ENCODE peak calls at places on chromosome 20, in six cellular contexts. U is psoas muscle; N is Panc1; I is uterus; B is CD8-positive, alpha-beta T cell; W is HL-60. M is an unnamed sample. For H3K27me3, the result is how much of the 10 kb centered on the place peaks cover.

GRCh38 chr20:353166-353565 is 6.3 kb downstream of the NRSN2 start:
- DNase-seq in U (no peak), B (no peak), W (no peak), I (no peak), N (no peak), M (no peak)

GRCh38 chr20:11919046-11919445 is 1.4 kb downstream of the BTBD3 start:
- DNase-seq in B (no peak), N (no peak), U (no peak), W (no peak), I (peak), M (no peak)

GRCh38 chr20:51586005-51586440 is 43.5 kb upstream of the NFATC2 start:
- DNase-seq in U (no peak), B (no peak), I (no peak), W (peak), N (no peak), M (no peak)

GRCh38 chr20:44056010-44056698 is 130.8 kb downstream of the JPH2 start:
- DNase-seq in W (peak), N (no peak), I (no peak), B (peak), U (no peak), M (no peak)

GRCh38 chr20:63257629-63258028 is 3.4 kb upstream of the NKAIN4 start:
- DNase-seq in U (no peak), N (no peak), W (no peak), I (no peak), B (no peak), M (no peak)

GRCh38 chr20:4108495-4109306 is 93.3 kb upstream of the RNF24 start:
- DNase-seq in U (peak), W (peak), B (peak), I (peak), N (peak), M (peak)

GRCh38 chr20:16691381-16691780 is 38.4 kb upstream of the SNRPB2 start:
- DNase-seq in W (no peak), N (no peak), I (no peak), B (no peak), U (no peak), M (no peak)

GRCh38 chr20:15708984-15709598 is 864.2 kb downstream of the KIF16B start:
- DNase-seq in N (no peak), W (peak), I (no peak), U (no peak), B (peak), M (peak)

GRCh38 chr20:1664911-1665310 is 7.3 kb upstream of the SIRPG start:
- DNase-seq in W (peak), B (peak), N (no peak), I (no peak), U (no peak), M (no peak)

GRCh38 chr20:63029358-63030121 is 22.8 kb upstream of the BHLHE23 start:
- DNase-seq in W (no peak), U (peak), I (no peak), B (no peak), N (no peak), M (no peak)

GRCh38 chr20:13822459-13822858 is 37.6 kb downstream of the NDUFAF5 start:
- DNase-seq in N (no peak), W (no peak), I (no peak), U (no peak), B (no peak), M (no peak)

GRCh38 chr20:23314714-23315498 is 35.7 kb upstream of the NXT1 start:
- DNase-seq in U (peak), B (no peak), N (no peak), W (no peak), I (peak), M (peak)

GRCh38 chr20:42352096-42352495 is 733.9 kb upstream of the CHD6 start:
- DNase-seq in N (no peak), U (no peak), I (no peak), B (no peak), W (no peak), M (no peak)

GRCh38 chr20:1945134-1945618 is 48.7 kb downstream of the PDYN start:
- DNase-seq in W (peak), N (no peak), B (no peak), I (peak), U (peak), M (peak)

GRCh38 chr20:24718696-24719095 is 230.4 kb upstream of the CST7 start:
- DNase-seq in N (no peak), U (no peak), B (no peak), W (no peak), I (no peak), M (no peak)

GRCh38 chr20:19793716-19794115 is 35.7 kb downstream of the RIN2 start:
- DNase-seq in I (no peak), N (no peak), W (no peak), U (no peak), B (no peak), M (no peak)

GRCh38 chr20:32871622-32872160 is 13.0 kb downstream of the EFCAB8 start:
- DNase-seq in N (no peak), U (no peak), I (no peak), B (no peak), W (peak), M (no peak)

GRCh38 chr20:33437141-33437911 is 6.2 kb downstream of the SNTA1 start:
- DNase-seq in U (peak), N (no peak), I (peak), B (no peak), W (no peak), M (peak)

GRCh38 chr20:54002056-54002575 is 68.3 kb downstream of the BCAS1 start:
- DNase-seq in U (no peak), B (no peak), N (no peak), I (no peak), W (no peak), M (no peak)

GRCh38 chr20:34569598-34569997 is 11.1 kb downstream of the MAP1LC3A start:
- DNase-seq in U (no peak), B (no peak), W (no peak), I (no peak), N (no peak), M (no peak)

GRCh38 chr20:32378461-32378860 is 20.3 kb downstream of the ASXL1 start:
- DNase-seq in W (no peak), N (no peak), U (no peak), I (no peak), B (no peak), M (no peak)

GRCh38 chr20:33796263-33796906 is 14.8 kb upstream of the CHMP4B start:
- DNase-seq in W (no peak), B (no peak), N (no peak), U (no peak), I (no peak), M (no peak)

GRCh38 chr20:19858972-19859371 is 100.9 kb downstream of the RIN2 start:
- DNase-seq in W (no peak), I (no peak), B (no peak), U (peak), N (no peak), M (peak)

GRCh38 chr20:13455713-13456112 is 183.0 kb downstream of the TASP1 start:
- DNase-seq in W (no peak), N (no peak), U (no peak), I (peak), B (no peak), M (peak)

GRCh38 chr20:17644451-17644850 is 37.6 kb downstream of the RRBP1 start:
- DNase-seq in I (no peak), B (no peak), U (peak), W (no peak), N (no peak), M (no peak)

GRCh38 chr20:3222635-3223600 is 13.6 kb downstream of the ITPA start:
- DNase-seq in N (no peak), B (peak), W (no peak), U (peak), I (no peak), M (no peak)

GRCh38 chr20:58754584-58754983 is 62.0 kb downstream of the NPEPL1 start:
- DNase-seq in N (no peak), W (no peak), B (no peak), I (no peak), U (no peak), M (no peak)
- H3K27me3 ChIP-seq in N (under half), W (under half), B (under half), I (under half), U (under half), M (under half)

DNA sequence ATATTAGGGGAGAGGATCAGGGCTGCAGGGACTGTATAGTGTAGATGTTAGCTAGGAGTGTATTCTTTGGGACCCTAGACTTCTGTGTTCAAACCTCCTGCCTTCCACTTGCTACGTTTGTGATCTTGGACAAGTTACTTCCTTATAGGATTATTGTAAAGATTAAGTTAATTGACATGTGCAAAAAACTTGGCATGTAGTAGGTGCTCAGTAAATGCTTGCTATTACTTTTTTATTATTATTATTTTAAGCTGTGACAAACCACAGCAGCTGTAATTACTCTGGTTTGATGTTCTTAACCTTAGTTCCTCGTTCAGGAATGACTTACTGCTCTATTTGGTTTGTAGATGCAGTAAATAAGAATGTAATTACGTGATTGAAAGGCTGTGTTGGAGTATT is 3.2 kb downstream of the ARFGEF2 start:
- DNase-seq in N (no peak), I (no peak), U (no peak), W (no peak), B (no peak), M (no peak)
- H3K4me3 ChIP-seq in N (no peak), I (no peak), U (no peak), W (peak), B (no peak), M (no peak)

DNA sequence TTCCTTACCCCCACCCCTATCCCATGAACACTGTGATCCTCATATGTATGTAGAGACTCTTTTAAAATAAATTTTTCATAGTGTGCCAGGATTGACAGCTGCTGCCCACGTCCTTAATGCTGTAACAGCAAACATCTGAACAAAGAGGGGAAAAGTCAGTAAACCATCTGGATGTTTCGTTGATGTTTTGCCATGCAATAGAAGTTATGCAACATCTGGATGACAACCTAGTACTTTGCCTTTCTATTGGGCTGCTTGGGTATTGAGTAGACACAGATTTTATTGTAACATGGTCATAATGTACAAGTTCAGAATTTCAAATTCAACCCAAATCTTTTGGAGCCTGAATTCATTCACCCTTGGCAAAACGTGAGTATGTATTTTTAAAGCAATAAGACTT is 500.3 kb downstream of the DHX35 start:
- DNase-seq in U (no peak), B (no peak), I (no peak), W (no peak), N (no peak), M (no peak)
- TF ChIP-seq CTCF in U (no peak), B (no peak), I (no peak), W (no peak), N (no peak), M (no peak)

DNA sequence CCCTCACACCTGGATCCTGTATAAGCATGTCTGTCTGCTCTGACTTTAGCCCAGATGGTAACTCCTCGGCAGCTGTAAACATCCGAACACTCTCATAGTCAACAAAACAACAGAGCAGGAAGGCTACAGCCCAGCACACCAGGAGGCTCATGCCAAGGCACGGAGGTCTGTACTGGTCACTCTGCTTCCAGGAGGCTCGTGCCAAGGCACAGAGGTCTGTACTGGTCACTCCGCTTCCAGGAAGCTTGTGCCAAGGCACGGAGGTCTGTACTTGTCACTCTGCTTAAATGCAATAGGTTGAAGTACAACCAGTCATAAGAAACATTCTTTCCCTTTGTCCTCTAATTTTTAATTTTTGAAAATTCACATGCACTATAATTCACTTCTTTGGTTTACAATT is 190.1 kb upstream of the CDH4 start:
- DNase-seq in B (no peak), N (no peak), I (no peak), U (no peak), W (no peak), M (no peak)
- H3K27me3 ChIP-seq in B (under half), N (under half), I (under half), U (under half), W (under half), M (under half)

GRCh38 chr20:49634116-49634515 is 66.2 kb upstream of the PTGIS start:
- DNase-seq in I (no peak), B (no peak), U (no peak), N (no peak), W (no peak), M (no peak)

GRCh38 chr20:49633023-49633422 is 65.1 kb upstream of the PTGIS start:
- DNase-seq in U (no peak), B (no peak), N (no peak), I (no peak), W (no peak), M (no peak)

GRCh38 chr20:49635171-49635570 is 67.2 kb upstream of the PTGIS start:
- DNase-seq in W (no peak), U (peak), B (no peak), I (peak), N (no peak), M (no peak)

GRCh38 chr20:49631856-49632418 is 64.0 kb upstream of the PTGIS start:
- DNase-seq in N (no peak), I (no peak), W (no peak), B (no peak), U (no peak), M (no peak)

DNA sequence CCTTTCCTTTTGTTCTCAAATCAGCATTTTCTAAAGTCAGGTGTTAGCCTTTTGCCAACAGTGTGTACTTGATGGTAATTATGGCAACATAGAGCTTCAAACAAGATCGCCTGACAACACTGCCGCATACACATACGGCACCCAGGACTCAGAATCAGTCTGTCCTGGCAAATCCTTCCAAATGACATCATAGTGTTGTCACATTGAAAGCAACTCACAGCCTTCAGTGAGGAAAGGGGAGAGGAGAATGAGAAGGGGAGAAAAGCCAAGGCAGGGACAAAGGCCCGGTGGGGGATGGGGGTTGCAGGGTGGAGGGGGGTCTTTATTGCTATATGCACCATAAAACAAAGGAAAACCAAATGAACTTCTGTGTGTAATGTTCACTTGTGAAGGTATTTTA is 65.7 kb upstream of the PTGIS start:
- DNase-seq in N (no peak), W (no peak), U (no peak), I (no peak), B (no peak), M (no peak)
- H3K4me3 ChIP-seq in N (no peak), W (no peak), U (no peak), I (no peak), B (no peak), M (no peak)

DNA sequence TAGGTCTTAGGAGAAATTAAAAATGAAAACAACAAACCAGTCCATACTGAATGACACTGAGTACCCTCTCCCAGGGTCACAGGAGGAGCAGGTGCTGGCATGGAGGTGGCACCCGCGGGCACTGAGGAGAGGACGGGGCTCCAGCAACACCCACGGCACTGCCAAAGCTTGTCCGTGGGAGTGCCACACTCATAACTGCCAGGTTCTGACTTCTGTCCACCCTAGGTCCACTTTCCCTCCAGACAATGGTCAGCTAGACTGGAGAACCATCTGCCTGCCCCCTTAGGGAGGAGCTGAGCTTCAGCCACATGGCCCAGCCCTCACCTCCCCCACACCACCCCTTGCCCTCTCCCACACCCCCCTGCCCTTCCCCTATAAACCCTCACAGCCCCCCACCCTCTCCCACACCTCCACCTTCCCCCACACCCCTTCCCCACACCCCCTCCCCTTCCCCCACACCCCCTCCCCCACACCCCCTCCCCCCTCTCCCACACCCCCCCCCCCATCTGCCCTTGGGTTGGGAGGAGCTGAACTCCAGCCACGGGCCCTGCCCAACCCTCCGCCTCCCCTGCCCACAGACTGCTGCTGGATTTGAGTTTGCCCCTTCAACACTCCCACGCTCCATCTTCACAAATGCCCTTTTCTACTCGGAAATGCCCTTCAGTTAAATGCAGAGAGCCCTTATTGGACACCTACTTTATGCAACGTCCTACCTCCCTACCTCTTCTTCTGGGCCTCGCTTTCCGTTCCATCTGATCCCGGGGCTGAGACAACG is 129.6 kb downstream of the TAF4 start:
- DNase-seq in U (peak), I (no peak), B (no peak), W (no peak), N (no peak), M (peak)
- TF ChIP-seq CTCF in U (no peak), I (no peak), B (no peak), W (no peak), N (no peak), M (no peak)

GRCh38 chr20:48262955-48263354 is 477.7 kb upstream of the SULF2 start:
- DNase-seq in B (no peak), W (no peak), N (no peak), U (no peak), I (no peak), M (no peak)

GRCh38 chr20:48257833-48258232 is 472.6 kb upstream of the SULF2 start:
- DNase-seq in U (no peak), N (no peak), B (no peak), I (no peak), W (no peak), M (no peak)

GRCh38 chr20:48259456-48259855 is 474.2 kb upstream of the SULF2 start:
- DNase-seq in U (no peak), W (no peak), I (no peak), B (no peak), N (no peak), M (no peak)

GRCh38 chr20:48262396-48262795 is 477.1 kb upstream of the SULF2 start:
- DNase-seq in N (no peak), B (no peak), W (no peak), I (no peak), U (no peak), M (no peak)

GRCh38 chr20:48260370-48260769 is 475.1 kb upstream of the SULF2 start:
- DNase-seq in W (no peak), N (no peak), I (peak), B (no peak), U (no peak), M (no peak)
- H3K27me3 ChIP-seq in W (under half), N (under half), I (under half), B (under half), U (under half), M (under half)

GRCh38 chr20:50313223-50313820 is 122.7 kb downstream of the CEBPB start:
- DNase-seq in B (no peak), W (no peak), N (no peak), U (no peak), I (no peak), M (peak)
- H3K4me3 ChIP-seq in B (no peak), W (no peak), N (no peak), U (no peak), I (no peak), M (no peak)

M was measured in tibial artery.